ENCODE peak calls at places on chromosomes 12 and 14, in ten cellular contexts. V, S, U, K, R, T, Z, C, X and M are unnamed samples.
A peak's percentile ranks its signal among the peaks of the same experiment; 100 is the strongest.

GRCh38 chr14:77709412-77709811 is 1.5 kb downstream of the SLIRP start:
- DNase-seq in V (no peak), S (no peak), U (no peak), K (no peak), R (no peak), T (no peak), Z (no peak), C (no peak), X (no peak), M (no peak)

GRCh38 chr14:95645016-95645996 is 40.9 kb upstream of the TCL1B start:
- DNase-seq in V (no peak), S (no peak), U (no peak), K (no peak), R (no peak), T (no peak), Z (no peak), C (no peak), X (no peak), M (no peak)

GRCh38 chr12:111428728-111429175 is 23.0 kb downstream of the SH2B3 start:
- DNase-seq in V (no peak), S (no peak), U (no peak), K (no peak), R (no peak), T (no peak), Z (no peak), C (no peak), X (no peak), M (no peak)

GRCh38 chr12:2893007-2893406 is 2.3 kb downstream of the TULP3 start:
- DNase-seq in V (peak; percentile 94), S (no peak), U (peak; percentile 81), K (peak; percentile 84), R (peak; percentile 71), T (no peak), Z (no peak), C (no peak), X (peak; percentile 86), M (peak; percentile 87)

GRCh38 chr14:74840603-74841030 is 35.3 kb downstream of the PROX2 start:
- DNase-seq in V (no peak), S (no peak), U (no peak), K (no peak), R (no peak), T (no peak), Z (no peak), C (no peak), X (no peak), M (no peak)

GRCh38 chr12:21438643-21439042 is 1.2 kb downstream of the PYROXD1 start:
- DNase-seq in V (no peak), S (no peak), U (no peak), K (no peak), R (peak; percentile 54), T (no peak), Z (no peak), C (no peak), X (no peak), M (no peak)

GRCh38 chr14:100781952-100782351 is 44.0 kb upstream of the MEG3 start:
- DNase-seq in V (no peak), S (no peak), U (no peak), K (no peak), R (no peak), T (peak; percentile 18), Z (no peak), C (no peak), X (no peak), M (no peak)

GRCh38 chr12:6276936-6277615 is 33.4 kb upstream of the PLEKHG6 start:
- DNase-seq in V (no peak), S (no peak), U (no peak), K (no peak), R (peak; percentile 35), T (no peak), Z (no peak), C (peak; percentile 58), X (no peak), M (no peak)

GRCh38 chr12:123998960-123999359 is 25.9 kb downstream of the ZNF664 start:
- DNase-seq in V (peak; percentile 21), S (no peak), U (no peak), K (peak; percentile 46), R (no peak), T (no peak), Z (no peak), C (no peak), X (no peak), M (peak; percentile 22)

GRCh38 chr12:130044991-130045621 is 117.2 kb upstream of the FZD10 start:
- DNase-seq in V (no peak), S (no peak), U (no peak), K (no peak), R (no peak), T (no peak), Z (no peak), C (peak; percentile 34), X (no peak), M (no peak)

GRCh38 chr12:130043685-130044421 is 118.4 kb upstream of the FZD10 start:
- DNase-seq in V (no peak), S (no peak), U (no peak), K (no peak), R (no peak), T (no peak), Z (no peak), C (no peak), X (no peak), M (no peak)

DNA sequence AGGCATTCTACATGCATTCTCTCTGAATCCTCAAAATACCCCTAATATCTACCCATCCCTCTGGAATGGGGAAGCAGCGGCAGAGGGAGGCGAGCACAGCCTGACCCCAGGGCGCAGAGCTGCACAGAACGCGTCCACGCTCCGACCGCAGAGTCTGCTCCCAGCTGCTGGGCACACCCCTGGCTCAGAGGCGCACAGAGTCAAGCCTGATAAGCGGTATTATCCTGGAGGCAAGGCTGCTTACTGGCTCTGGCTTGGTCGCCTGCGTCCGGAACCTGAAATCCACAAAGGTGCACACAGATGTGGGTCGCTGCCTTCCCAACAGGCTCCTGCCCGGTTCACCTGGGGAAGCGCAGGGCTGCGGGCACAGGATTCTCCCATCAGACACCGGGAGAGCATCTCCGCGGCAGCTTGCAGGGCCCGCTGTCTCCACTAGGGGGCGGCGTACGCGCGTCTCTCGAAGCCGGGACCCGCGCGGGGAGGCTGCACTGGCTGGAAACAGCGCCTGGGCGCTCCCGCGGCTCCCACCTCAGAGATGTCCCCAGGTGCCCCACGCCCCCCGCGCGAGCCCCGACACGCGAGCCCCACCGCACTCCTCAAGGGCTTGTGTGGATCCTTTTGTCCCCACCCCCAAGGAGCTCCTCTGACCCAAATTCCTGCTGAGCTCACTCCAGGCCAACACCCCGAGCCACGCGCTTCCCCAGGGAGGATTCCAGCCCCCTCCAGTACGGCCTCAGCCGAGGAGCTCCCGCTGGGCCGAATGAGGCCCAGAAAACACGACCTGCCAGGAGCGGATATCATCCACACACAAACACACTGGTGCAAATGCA is 120.1 kb upstream of the FZD10 start:
- DNase-seq in V (no peak), S (no peak), U (no peak), K (no peak), R (no peak), T (peak; percentile 74), Z (peak; percentile 22), C (peak; percentile 68), X (no peak), M (no peak)
- TF ChIP-seq CTCF in V (no peak), S (peak; percentile 59), U (no peak), K (peak; percentile 27), R (peak; percentile 39), T (peak; percentile 98), Z (peak; percentile 13), C (peak; percentile 53), X (peak; percentile 33), M (peak; percentile 43)

DNA sequence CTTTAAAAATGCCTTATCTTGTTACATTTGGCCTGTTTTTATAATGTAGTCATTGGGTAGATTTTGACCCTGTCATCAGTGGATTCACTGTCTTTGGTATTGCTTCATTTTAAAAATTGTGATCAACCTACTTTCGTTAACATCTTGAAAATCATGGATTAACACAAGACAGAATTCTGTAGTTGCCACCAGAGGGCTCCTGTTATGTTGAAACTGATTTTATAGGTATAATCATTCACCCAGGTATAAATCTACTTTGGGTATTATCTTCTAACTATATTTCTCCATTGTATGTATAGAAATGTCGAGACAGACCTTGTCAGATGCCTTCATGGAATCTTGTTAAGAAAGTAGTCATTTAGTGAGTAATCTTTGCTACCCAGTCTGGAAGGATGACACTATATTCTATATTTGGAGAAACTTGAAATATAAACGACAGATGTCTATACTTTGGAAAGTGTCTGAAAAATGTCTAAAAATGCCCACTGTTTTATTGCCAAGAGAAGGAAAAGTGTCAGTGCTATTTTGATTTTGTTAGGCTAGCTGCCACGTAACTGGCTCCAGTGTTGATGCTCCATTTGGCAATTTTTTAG is 129.4 kb downstream of the PELI2 start:
- DNase-seq in V (peak; percentile 15), S (no peak), U (no peak), K (peak; percentile 35), R (peak; percentile 74), T (no peak), Z (no peak), C (peak; percentile 33), X (peak; percentile 33), M (peak; percentile 13)
- TF ChIP-seq CTCF in V (peak; percentile 47), S (no peak), U (peak; percentile 17), K (peak; percentile 40), R (peak; percentile 94), T (no peak), Z (peak; percentile 49), C (peak; percentile 63), X (peak; percentile 49), M (peak; percentile 80)

GRCh38 chr14:21091784-21092146 is 6.7 kb downstream of the ZNF219 start:
- DNase-seq in V (no peak), S (no peak), U (no peak), K (no peak), R (no peak), T (no peak), Z (no peak), C (no peak), X (no peak), M (no peak)

GRCh38 chr14:21093018-21093417 is 5.4 kb downstream of the ZNF219 start:
- DNase-seq in V (no peak), S (no peak), U (no peak), K (no peak), R (no peak), T (no peak), Z (no peak), C (no peak), X (no peak), M (no peak)

GRCh38 chr14:21095430-21096205 is 2.8 kb downstream of the ZNF219 start:
- DNase-seq in V (peak; percentile 63), S (no peak), U (no peak), K (no peak), R (no peak), T (no peak), Z (no peak), C (peak; percentile 70), X (no peak), M (peak; percentile 22)

GRCh38 chr14:21092147-21093011 is 6.1 kb downstream of the ZNF219 start:
- DNase-seq in V (peak; percentile 59), S (no peak), U (no peak), K (peak; percentile 80), R (peak; percentile 73), T (peak; percentile 89), Z (peak; percentile 74), C (peak; percentile 91), X (peak; percentile 67), M (peak; percentile 45)

GRCh38 chr14:21093769-21094681 is 4.4 kb downstream of the ZNF219 start:
- DNase-seq in V (no peak), S (no peak), U (no peak), K (no peak), R (no peak), T (no peak), Z (no peak), C (peak; percentile 97), X (no peak), M (no peak)
- TF ChIP-seq CTCF in V (peak; percentile 39), S (no peak), U (peak; percentile 31), K (peak; percentile 5), R (no peak), T (no peak), Z (no peak), C (peak; percentile 72), X (peak; percentile 46), M (peak; percentile 65)

GRCh38 chr12:118220697-118221096 is 84.8 kb downstream of the PEBP1 start:
- DNase-seq in V (no peak), S (no peak), U (no peak), K (no peak), R (no peak), T (no peak), Z (no peak), C (no peak), X (no peak), M (peak; percentile 1)
- TF ChIP-seq CTCF in V (no peak), S (no peak), U (no peak), K (no peak), R (no peak), T (no peak), Z (no peak), C (no peak), X (no peak), M (no peak)